ENCODE peak calls at places on chromosomes 4 and X, in six cellular contexts. H is HCT116, C is H1, B is K562, D is GM12878, U is HepG2. Q is an unnamed sample.

GRCh38 chrX:19829817-19830216 is 57.6 kb downstream of the SH3KBP1 start:
- DNase-seq in D (no peak), U (no peak), H (no peak), B (no peak), C (no peak), Q (no peak)

GRCh38 chrX:124401696-124402095 is 55.3 kb downstream of the SH2D1A start:
- DNase-seq in B (no peak), C (no peak), H (no peak), D (no peak), U (no peak), Q (no peak)

GRCh38 chr4:1684756-1685603 is 867 bp upstream of the FAM53A start:
- DNase-seq in H (no peak), C (no peak), B (no peak), D (no peak), U (no peak), Q (no peak)

GRCh38 chr4:1410491-1411325 is 4.5 kb upstream of the NKX1-1 start:
- DNase-seq in C (peak), B (peak), U (peak), D (no peak), H (no peak), Q (peak)

GRCh38 chrX:108224727-108225455 is 133.3 kb downstream of the ATG4A start:
- DNase-seq in U (peak), D (peak), H (peak), C (no peak), B (peak), Q (peak)

GRCh38 chrX:151958101-151958500 is 16.4 kb downstream of the GABRE start:
- DNase-seq in U (no peak), B (no peak), H (no peak), C (no peak), D (no peak), Q (no peak)

GRCh38 chrX:148609766-148610698 is 109.6 kb downstream of the AFF2 start:
- DNase-seq in C (peak), H (no peak), B (no peak), U (no peak), D (peak), Q (peak)

GRCh38 chr4:101660607-101661006 is 129.9 kb upstream of the BANK1 start:
- DNase-seq in U (no peak), H (no peak), D (no peak), B (no peak), C (no peak), Q (no peak)

GRCh38 chr4:3791910-3792542 is 25.8 kb downstream of the ADRA2C start:
- DNase-seq in B (peak), D (no peak), C (peak), U (peak), H (no peak), Q (peak)

GRCh38 chr4:159545556-159545955 is 442.7 kb downstream of the RAPGEF2 start:
- DNase-seq in H (no peak), D (no peak), U (no peak), B (no peak), C (no peak), Q (no peak)

GRCh38 chr4:41796545-41797210 is 48.2 kb upstream of the PHOX2B start:
- DNase-seq in D (no peak), B (no peak), H (no peak), C (peak), U (no peak), Q (peak)

GRCh38 chr4:17613761-17614415 is 553 bp upstream of the MED28 start:
- DNase-seq in H (no peak), C (no peak), D (no peak), B (peak), U (peak), Q (peak)

GRCh38 chr4:55078987-55079386 is 46.4 kb downstream of the KDR start:
- DNase-seq in C (no peak), D (no peak), U (no peak), B (no peak), H (no peak), Q (no peak)

GRCh38 chr4:24924309-24924781 is 11.5 kb upstream of the CCDC149 start:
- DNase-seq in U (no peak), C (no peak), H (no peak), D (no peak), B (no peak), Q (no peak)

GRCh38 chr4:17770845-17771244 is 10.6 kb downstream of the FAM184B start:
- DNase-seq in H (no peak), U (no peak), D (no peak), B (no peak), C (no peak), Q (no peak)

GRCh38 chr4:163744861-163745260 is 250.4 kb downstream of the TMA16 start:
- DNase-seq in D (peak), U (no peak), C (no peak), H (no peak), B (no peak), Q (no peak)

GRCh38 chr4:152464030-152464823 is 71.7 kb downstream of the FBXW7 start:
- DNase-seq in D (no peak), H (no peak), C (no peak), B (no peak), U (no peak), Q (no peak)

GRCh38 chr4:26020083-26020668 is 106.2 kb downstream of the SMIM20 start:
- DNase-seq in C (no peak), B (no peak), H (no peak), D (no peak), U (no peak), Q (no peak)

GRCh38 chr4:83616252-83616651 is 80.3 kb downstream of the GPAT3 start:
- DNase-seq in D (no peak), C (no peak), B (no peak), H (no peak), U (no peak), Q (no peak)

GRCh38 chr4:17688011-17688441 is 73.6 kb downstream of the MED28 start:
- DNase-seq in C (no peak), B (no peak), U (no peak), H (no peak), D (no peak), Q (no peak)

GRCh38 chr4:100981447-100982204 is 365.7 kb downstream of the PPP3CA start:
- DNase-seq in H (no peak), C (no peak), D (no peak), U (no peak), B (no peak), Q (no peak)

GRCh38 chr4:95105983-95106382 is 348.2 kb downstream of the BMPR1B start:
- DNase-seq in B (no peak), H (no peak), C (no peak), D (no peak), U (no peak), Q (no peak)

GRCh38 chrX:20487227-20487626 is 220.5 kb upstream of the RPS6KA3 start:
- DNase-seq in U (no peak), B (no peak), D (no peak), C (no peak), H (peak), Q (no peak)

GRCh38 chr4:137905930-137906329 is 336.2 kb downstream of the SLC7A11 start:
- DNase-seq in U (no peak), D (no peak), B (no peak), H (no peak), C (no peak), Q (no peak)

GRCh38 chrX:46165411-46165810 is 379.8 kb downstream of the ZNF674 start:
- DNase-seq in U (no peak), C (no peak), H (no peak), D (no peak), B (no peak), Q (no peak)

GRCh38 chrX:68944211-68944610 is 115.4 kb downstream of the EFNB1 start:
- DNase-seq in B (no peak), H (no peak), C (no peak), U (no peak), D (no peak), Q (no peak)

DNA sequence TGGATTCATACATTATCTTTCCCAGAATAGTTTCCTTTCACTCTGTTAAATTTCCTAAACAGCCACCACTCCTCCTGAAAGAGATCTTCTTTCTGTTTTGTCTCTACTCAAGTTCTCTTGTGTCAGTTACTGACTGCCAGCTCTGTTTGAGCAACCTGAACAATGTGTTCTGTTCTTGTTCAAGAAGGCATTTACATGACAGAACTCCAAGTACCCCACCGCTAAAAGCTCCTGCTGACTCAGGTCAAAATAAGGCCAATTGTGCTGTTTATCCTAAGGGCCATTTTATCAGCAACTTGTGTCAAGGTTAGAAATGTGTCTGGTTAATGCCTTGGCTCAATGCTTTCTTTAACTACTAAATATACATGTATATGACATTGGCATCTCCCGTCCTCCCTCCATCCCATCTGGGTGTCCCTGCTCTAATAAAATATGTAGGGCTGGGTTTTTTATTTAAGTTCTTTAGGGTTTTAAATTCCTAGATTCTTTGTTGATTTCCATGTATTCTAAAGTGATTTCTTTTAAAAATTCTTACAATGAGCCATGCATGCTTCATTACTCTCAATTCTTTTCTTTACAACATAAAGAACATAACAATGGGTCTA is 144.3 kb upstream of the PAQR3 start:
- DNase-seq in D (no peak), C (peak), H (no peak), B (no peak), U (no peak), Q (peak)
- TF ChIP-seq ZNF274 in D (no peak), C (no peak), H (no peak), B (no peak), U (no peak), Q (no peak)

GRCh38 chrX:136080766-136081165 is 66.6 kb upstream of the FHL1 start:
- DNase-seq in C (no peak), U (no peak), B (no peak), D (no peak), H (no peak), Q (no peak)

DNA sequence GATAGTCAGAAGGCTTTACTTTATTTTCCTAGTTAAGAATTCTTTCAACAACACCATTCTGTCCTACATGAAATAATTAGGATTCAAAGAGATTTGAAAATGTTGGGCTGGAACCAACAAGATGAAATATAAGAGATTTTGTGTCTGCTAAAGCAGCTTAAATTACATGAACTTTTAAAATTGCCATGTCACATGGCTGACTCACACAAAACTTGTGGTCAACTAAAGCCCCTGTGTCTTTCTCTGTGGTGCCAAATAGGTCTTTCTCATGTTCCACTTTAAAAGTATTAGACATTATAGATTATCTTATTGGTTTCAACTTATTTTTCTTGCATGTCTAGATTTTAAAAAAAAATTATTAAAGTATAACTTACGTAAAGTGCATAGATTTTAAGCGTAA is 60.8 kb upstream of the FHL1 start:
- DNase-seq in B (no peak), C (no peak), U (no peak), D (no peak), H (no peak), Q (no peak)
- TF ChIP-seq ZNF274 in B (no peak), C (no peak), U (no peak), D (no peak), H (no peak), Q (no peak)

GRCh38 chr4:141569141-141569540 is 67.2 kb upstream of the IL15 start:
- DNase-seq in B (no peak), C (no peak), U (no peak), H (no peak), D (no peak), Q (no peak)
- TF ChIP-seq ZNF274 in B (no peak), C (no peak), U (no peak), H (no peak), D (no peak), Q (no peak)

DNA sequence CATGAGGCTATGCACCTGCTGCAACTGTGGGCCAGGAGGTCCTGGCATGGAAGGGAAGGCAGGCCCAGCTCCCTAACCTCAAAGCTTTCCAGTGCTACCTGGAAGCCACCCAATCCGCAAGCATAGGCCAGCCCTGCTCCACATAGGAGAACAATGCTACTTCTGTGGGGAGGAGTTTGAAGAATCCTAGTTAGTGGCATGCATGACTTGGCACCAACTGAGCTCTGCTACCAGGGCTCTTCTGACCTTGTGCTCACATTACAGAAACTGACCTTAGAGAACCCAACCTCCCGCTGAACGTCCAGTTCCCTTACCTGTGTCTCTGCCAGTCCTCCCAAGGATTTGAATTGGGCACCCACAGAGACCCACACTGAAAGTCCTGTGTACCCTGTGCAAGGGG is 58.8 kb downstream of the USP46 start:
- DNase-seq in C (no peak), H (no peak), D (no peak), B (no peak), U (no peak), Q (no peak)
- TF ChIP-seq ZNF274 in C (no peak), H (no peak), D (no peak), B (no peak), U (no peak), Q (no peak)

GRCh38 chrX:11423949-11424348 is 130.7 kb downstream of the AMELX start:
- DNase-seq in C (no peak), D (no peak), H (no peak), U (no peak), B (no peak), Q (no peak)

GRCh38 chrX:11422529-11422857 is 129.3 kb downstream of the AMELX start:
- DNase-seq in U (no peak), C (no peak), H (no peak), B (no peak), D (no peak), Q (no peak)

GRCh38 chrX:11424903-11425674 is 131.9 kb downstream of the AMELX start:
- DNase-seq in H (no peak), C (no peak), U (no peak), B (no peak), D (no peak), Q (no peak)

GRCh38 chrX:11421816-11422528 is 128.8 kb downstream of the AMELX start:
- DNase-seq in B (no peak), U (no peak), D (no peak), C (no peak), H (no peak), Q (no peak)

DNA sequence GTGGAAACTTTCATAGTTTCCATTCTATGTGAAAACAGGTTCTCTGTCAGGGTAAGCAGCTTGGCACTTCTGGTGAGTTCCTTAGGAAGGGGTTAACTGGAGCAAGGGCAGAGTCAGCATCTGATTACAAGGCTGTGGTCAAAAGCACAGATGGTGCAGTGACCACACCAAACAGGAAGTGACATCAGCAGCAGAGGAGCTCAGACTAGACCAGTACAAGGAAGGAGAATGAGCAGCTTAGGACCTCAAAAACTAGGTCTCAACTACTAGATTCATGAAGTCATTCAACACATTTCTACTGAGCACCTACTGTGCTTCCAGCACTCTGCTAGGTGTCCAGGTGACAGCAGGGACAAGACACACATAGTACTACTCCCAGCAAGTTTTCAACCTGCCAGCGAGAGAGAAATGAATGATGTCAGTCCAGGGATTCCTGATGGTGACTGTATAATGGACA is 130.2 kb downstream of the AMELX start:
- DNase-seq in H (no peak), U (no peak), C (no peak), D (peak), B (peak), Q (no peak)
- TF ChIP-seq ZNF274 in H (no peak), U (no peak), C (no peak), D (no peak), B (no peak), Q (no peak)

GRCh38 chr4:111717916-111718315 is 427.3 kb upstream of the FAM241A start:
- DNase-seq in B (no peak), H (no peak), U (no peak), C (no peak), D (no peak), Q (no peak)

GRCh38 chr4:111722321-111722720 is 422.9 kb upstream of the FAM241A start:
- DNase-seq in C (no peak), D (no peak), H (no peak), B (no peak), U (no peak), Q (no peak)

DNA sequence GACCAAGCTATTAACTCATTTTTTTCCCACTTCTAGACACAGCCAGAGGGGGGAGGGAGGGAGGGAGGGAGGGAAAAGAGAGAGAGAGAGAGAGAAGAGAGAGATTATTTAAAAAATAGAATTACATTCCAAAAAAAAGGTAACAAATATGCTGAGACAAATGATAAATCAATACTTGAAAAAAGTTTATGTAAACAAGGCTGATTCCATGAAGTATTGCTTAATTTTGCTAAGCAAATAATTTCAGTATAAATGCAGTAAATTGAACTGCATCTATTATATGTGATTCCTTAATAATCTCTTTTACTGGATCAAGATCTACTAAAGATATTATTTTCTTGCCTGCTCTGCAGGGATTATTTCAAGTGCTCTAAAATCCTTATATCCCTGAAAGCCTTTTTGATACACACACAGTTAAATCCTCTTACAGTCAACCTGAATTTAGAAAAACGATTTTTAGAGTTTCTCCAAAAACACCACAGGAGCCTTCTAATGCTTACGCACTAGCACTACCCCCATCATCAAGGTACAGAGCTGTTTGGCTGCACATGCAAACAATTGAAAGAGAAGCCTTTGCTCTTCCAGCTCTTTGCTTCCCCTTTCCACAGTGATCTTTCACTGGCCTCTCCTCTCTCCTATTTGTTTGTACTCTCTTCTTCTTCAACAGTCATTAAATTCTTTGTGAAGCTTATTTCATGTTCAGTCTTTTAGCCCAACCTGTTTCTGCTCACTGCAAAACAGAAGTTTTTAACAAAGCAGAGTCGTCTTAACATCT is 426.3 kb upstream of the FAM241A start:
- DNase-seq in D (no peak), H (no peak), B (no peak), U (no peak), C (no peak), Q (no peak)
- TF ChIP-seq ZNF274 in D (no peak), H (no peak), B (no peak), U (no peak), C (no peak), Q (no peak)

GRCh38 chr4:59412739-59413138 is 1787.4 kb upstream of the ADGRL3 start:
- DNase-seq in D (no peak), C (no peak), H (no peak), B (no peak), U (no peak), Q (no peak)

DNA sequence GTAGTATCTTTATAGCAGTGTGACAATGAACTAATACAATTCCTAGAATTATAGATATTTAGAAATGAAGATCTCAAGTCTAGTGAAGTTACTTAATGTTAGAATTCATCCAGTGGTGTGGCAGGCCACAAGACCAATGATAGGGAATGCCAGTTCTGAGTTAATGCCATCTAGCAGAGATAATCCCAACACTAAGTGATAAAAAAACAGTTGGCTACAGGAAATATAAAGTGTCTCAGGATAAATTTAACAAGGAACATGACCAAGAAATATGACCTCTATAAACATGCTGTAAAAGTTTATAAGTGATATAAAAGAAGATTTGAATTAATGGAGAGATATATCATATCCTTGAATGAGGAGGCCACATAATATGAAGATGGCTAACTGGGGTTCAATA is 1790.5 kb upstream of the ADGRL3 start:
- DNase-seq in U (no peak), B (no peak), D (no peak), C (no peak), H (no peak), Q (no peak)
- TF ChIP-seq ZNF274 in U (no peak), B (no peak), D (no peak), C (no peak), H (no peak), Q (no peak)

GRCh38 chr4:99979872-99980271 is 29.8 kb upstream of the H2AZ1 start:
- DNase-seq in U (no peak), B (no peak), H (no peak), D (no peak), C (no peak), Q (no peak)
- TF ChIP-seq ZNF274 in U (no peak), B (no peak), H (no peak), D (no peak), C (no peak), Q (no peak)

Q was measured in NT2/D1.